ENCODE peak calls at places on chromosomes 16 and 17, in four cellular contexts. R, C, U and H are unnamed samples.

GRCh38 chr17:43834106-43834505 is 1.2 kb upstream of the MPP3 start:
- DNase-seq in R (no peak), C (no peak), U (no peak), H (no peak)

GRCh38 chr17:45997624-45998023 is 1.4 kb upstream of the STH start:
- DNase-seq in R (no peak), C (no peak), U (no peak), H (no peak)

GRCh38 chr16:72921620-72922019 is 126.3 kb downstream of the ZFHX3 start:
- DNase-seq in R (peak; percentile 48), C (no peak), U (peak; percentile 73), H (no peak)

GRCh38 chr17:81333626-81334368 is 38.7 kb upstream of the SLC38A10 start:
- DNase-seq in R (no peak), C (no peak), U (no peak), H (no peak)

GRCh38 chr16:19113577-19114358 is at the start of gene ITPRIPL2:
- DNase-seq in R (peak; percentile 90), C (peak; percentile 96), U (peak; percentile 48), H (peak; percentile 84)

GRCh38 chr17:45640141-45640850 is 143.8 kb upstream of the CRHR1 start:
- DNase-seq in R (peak; percentile 71), C (peak; percentile 77), U (peak; percentile 83), H (peak; percentile 38)

GRCh38 chr17:41655611-41656111 is 31.3 kb upstream of the KRT17 start:
- DNase-seq in R (no peak), C (no peak), U (no peak), H (peak; percentile 89)

GRCh38 chr16:1180772-1181714 is 28.1 kb downstream of the CACNA1H start:
- DNase-seq in R (peak; percentile 55), C (peak; percentile 84), U (no peak), H (no peak)

GRCh38 chr16:19636436-19637267 is 81.1 kb downstream of the VPS35L start:
- DNase-seq in R (no peak), C (no peak), U (no peak), H (no peak)

GRCh38 chr16:50326835-50327465 is 41.8 kb downstream of the BRD7 start:
- DNase-seq in R (no peak), C (no peak), U (no peak), H (peak; percentile 26)

GRCh38 chr16:75580-76501 is 2.2 kb upstream of the MPG start:
- DNase-seq in R (peak; percentile 87), C (peak; percentile 89), U (no peak), H (peak; percentile 97)

GRCh38 chr16:86566601-86566965 is at the start of gene FOXC2:
- DNase-seq in R (peak; percentile 69), C (peak; percentile 90), U (no peak), H (peak; percentile 95)

GRCh38 chr16:71929048-71929447 is 33.7 kb downstream of the IST1 start:
- DNase-seq in R (no peak), C (no peak), U (peak; percentile 41), H (no peak)

GRCh38 chr16:87297918-87298631 is 19.1 kb downstream of the C16orf95 start:
- DNase-seq in R (no peak), C (no peak), U (no peak), H (no peak)

GRCh38 chr16:17328971-17329370 is 141.8 kb downstream of the XYLT1 start:
- DNase-seq in R (no peak), C (no peak), U (no peak), H (no peak)

GRCh38 chr17:7888184-7888920 is at the start of gene CHD3:
- DNase-seq in R (no peak), C (no peak), U (peak; percentile 64), H (peak; percentile 73)

GRCh38 chr16:24851700-24852099 is 5.9 kb downstream of the SLC5A11 start:
- DNase-seq in R (no peak), C (no peak), U (no peak), H (no peak)

GRCh38 chr16:87540072-87540976 is 47.5 kb upstream of the ZCCHC14 start:
- DNase-seq in R (no peak), C (no peak), U (no peak), H (no peak)

GRCh38 chr16:3589001-3589400 is 11.8 kb upstream of the NLRC3 start:
- DNase-seq in R (no peak), C (no peak), U (no peak), H (no peak)

GRCh38 chr16:57667526-57668258 is 414 bp upstream of the ADGRG3 start:
- DNase-seq in R (no peak), C (no peak), U (no peak), H (no peak)

GRCh38 chr16:1620391-1620790 is 8.2 kb downstream of the CRAMP1 start:
- DNase-seq in R (no peak), C (no peak), U (no peak), H (no peak)

GRCh38 chr17:17359271-17359670 is 56.1 kb downstream of the NT5M start:
- DNase-seq in R (no peak), C (peak; percentile 2), U (peak; percentile 0), H (no peak)

GRCh38 chr17:69030145-69030544 is 30.6 kb downstream of the ABCA9 start:
- DNase-seq in R (no peak), C (no peak), U (no peak), H (no peak)

GRCh38 chr17:41171881-41172280 is 3.9 kb upstream of the KRTAP4-3 start:
- DNase-seq in R (no peak), C (no peak), U (no peak), H (no peak)

GRCh38 chr16:1093284-1094123 is 2.5 kb downstream of the C1QTNF8 start:
- DNase-seq in R (no peak), C (no peak), U (no peak), H (no peak)

GRCh38 chr17:52106638-52107261 is 51.8 kb downstream of the CA10 start:
- DNase-seq in R (peak; percentile 21), C (no peak), U (peak; percentile 54), H (no peak)

GRCh38 chr16:75909746-75910145 is 183.5 kb upstream of the CPHXL start:
- DNase-seq in R (no peak), C (no peak), U (no peak), H (no peak)

GRCh38 chr16:71540-72341 is 690 bp downstream of the RHBDF1 start:
- DNase-seq in R (peak; percentile 81), C (no peak), U (no peak), H (peak; percentile 86)

GRCh38 chr17:36529121-36529520 is 5.5 kb downstream of the MYO19 start:
- DNase-seq in R (no peak), C (no peak), U (no peak), H (no peak)

GRCh38 chr16:50822671-50823070 is 80.8 kb downstream of the CYLD start:
- DNase-seq in R (no peak), C (no peak), U (no peak), H (peak; percentile 23)

GRCh38 chr16:4696172-4696904 is 3.0 kb downstream of the NUDT16L1 start:
- DNase-seq in R (peak; percentile 81), C (peak; percentile 71), U (no peak), H (peak; percentile 88)

GRCh38 chr16:57824880-57825279 is 22.6 kb upstream of the KIFC3 start:
- DNase-seq in R (no peak), C (peak; percentile 25), U (no peak), H (no peak)

GRCh38 chr17:41624208-41625101 is at the start of gene KRT17:
- DNase-seq in R (no peak), C (peak; percentile 39), U (no peak), H (no peak)

GRCh38 chr17:72677714-72678390 is 414.6 kb downstream of the SLC39A11 start:
- DNase-seq in R (no peak), C (no peak), U (no peak), H (no peak)

GRCh38 chr17:5325851-5326250 is 43.8 kb downstream of the RABEP1 start:
- DNase-seq in R (no peak), C (no peak), U (no peak), H (no peak)

GRCh38 chr17:39196820-39197331 is 593 bp downstream of the CACNB1 start:
- DNase-seq in R (peak; percentile 46), C (no peak), U (no peak), H (no peak)

GRCh38 chr17:46837521-46837920 is 13.9 kb upstream of the WNT9B start:
- DNase-seq in R (no peak), C (no peak), U (no peak), H (no peak)

GRCh38 chr16:30519120-30520049 is 7.0 kb downstream of the ZNF768 start:
- DNase-seq in R (no peak), C (peak; percentile 9), U (no peak), H (no peak)

GRCh38 chr17:40534431-40535189 is 30.7 kb downstream of the CCR7 start:
- DNase-seq in R (peak; percentile 36), C (no peak), U (no peak), H (no peak)

DNA sequence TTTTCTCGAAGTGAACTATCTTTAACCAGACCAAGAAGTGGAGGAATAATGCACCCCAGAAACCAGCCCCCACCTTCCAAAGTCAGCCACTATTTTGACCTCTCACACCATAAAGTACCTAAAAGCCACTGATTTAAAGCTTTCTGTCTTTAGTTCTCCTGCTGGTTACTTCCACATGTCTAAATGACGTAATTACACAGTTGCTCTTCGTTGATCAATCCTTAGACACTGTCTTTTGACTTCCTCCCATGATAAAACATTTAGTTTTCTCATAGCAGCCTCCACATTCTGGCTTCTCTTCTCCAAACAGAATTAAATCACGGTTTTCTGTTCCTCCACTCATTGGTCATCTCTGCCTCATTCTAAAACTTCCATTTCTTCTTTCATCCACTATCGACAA is 294.4 kb upstream of the N4BP1 start:
- DNase-seq in R (no peak), C (no peak), U (no peak), H (no peak)
- TF ChIP-seq CTCF in R (no peak), C (no peak), U (no peak), H (no peak)

GRCh38 chr17:31051517-31051916 is 43.3 kb upstream of the NF1 start:
- DNase-seq in R (no peak), C (no peak), U (no peak), H (no peak)
- H3K4me3 ChIP-seq in R (no peak overlapping the region), C (no peak overlapping the region), U (no peak overlapping the region), H (no peak overlapping the region)

GRCh38 chr16:13919330-13919682 is 648 bp upstream of the ERCC4 start:
- DNase-seq in R (no peak), C (no peak), U (no peak), H (no peak)
- TF ChIP-seq CTCF in R (peak; percentile 12), C (no peak), U (no peak), H (no peak)

DNA sequence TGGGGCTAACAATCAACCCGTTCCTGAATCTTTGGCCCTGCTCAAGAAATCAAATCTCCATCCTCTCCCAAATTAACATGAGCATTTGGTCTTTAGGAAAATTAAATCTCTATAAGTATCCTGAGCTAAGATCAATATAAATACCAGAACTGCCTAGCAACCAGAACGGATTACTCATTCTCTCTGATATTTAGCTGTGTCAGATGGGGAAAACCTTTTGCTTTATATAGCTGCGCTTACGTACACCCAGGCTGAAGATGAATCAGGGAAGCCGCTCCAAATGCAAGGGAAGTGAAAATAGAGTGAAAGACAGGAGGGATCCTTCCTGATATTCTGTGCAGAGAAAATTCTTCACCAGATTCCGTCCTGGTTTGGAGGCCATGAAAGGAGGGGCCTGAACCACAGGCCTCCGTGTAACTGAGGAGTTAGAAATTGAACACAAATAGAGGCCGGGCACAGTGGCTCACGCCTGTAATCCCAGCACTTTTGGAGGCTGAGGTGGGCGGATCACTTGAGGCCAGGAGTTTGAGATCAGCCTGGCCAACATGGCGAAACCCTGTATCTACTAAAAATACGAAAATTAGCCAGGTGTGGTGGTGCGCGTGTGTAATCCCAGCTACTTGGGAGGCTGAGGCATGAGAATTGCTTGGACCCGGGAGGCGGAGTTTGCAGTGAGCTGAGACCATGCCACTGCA is 23.4 kb upstream of the GRB2 start:
- DNase-seq in R (no peak), C (no peak), U (no peak), H (no peak)
- H3K4me3 ChIP-seq in R (no peak overlapping the region), C (no peak overlapping the region), U (peak overlapping the region; percentile 20), H (no peak overlapping the region)

GRCh38 chr16:10619271-10619849 is 39.0 kb upstream of the EMP2 start:
- DNase-seq in R (no peak), C (peak; percentile 74), U (no peak), H (peak; percentile 42)
- TF ChIP-seq CTCF in R (no peak), C (no peak), U (no peak), H (no peak)